ENCODE peak calls at places on chromosomes 12 and 14, in ten cellular contexts. One of them, this sample, is unnamed.

GRCh38 chr12:57518920-57519757 is 1.2 kb downstream of the DDIT3 start:
- DNase-seq in sigmoid colon: peak
- DNase-seq in RPMI7951: peak
- DNase-seq in NCI-H345: no peak
- DNase-seq in Right ventricle myocardium superior: peak
- DNase-seq in activated CD8-positive, alpha-beta memory T cell treated with anti-CD3 and anti-CD28 coated beads, Interleukin-2, amount 50 U/mL, for 48 hours: peak
- DNase-seq in Right ventricle myocardium inferior: no peak
- DNase-seq in stimulated activated CD4-positive, alpha-beta T cell treated with anti-CD3 and anti-CD28 coated beads, Interleukin-4, amount 100 ng/mL, for 48 hours: no peak
- DNase-seq in fibroblast of mammary gland: peak
- DNase-seq in CD4-positive, alpha-beta T cell: no peak
- DNase-seq in this sample: no peak

GRCh38 chr12:85661461-85662208 is 174.6 kb downstream of the RASSF9 start:
- DNase-seq in Right ventricle myocardium superior: no peak
- DNase-seq in CD4-positive, alpha-beta T cell: no peak
- DNase-seq in stimulated activated CD4-positive, alpha-beta T cell treated with anti-CD3 and anti-CD28 coated beads, Interleukin-4, amount 100 ng/mL, for 48 hours: no peak
- DNase-seq in fibroblast of mammary gland: no peak
- DNase-seq in RPMI7951: no peak
- DNase-seq in activated CD8-positive, alpha-beta memory T cell treated with anti-CD3 and anti-CD28 coated beads, Interleukin-2, amount 50 U/mL, for 48 hours: no peak
- DNase-seq in sigmoid colon: no peak
- DNase-seq in Right ventricle myocardium inferior: no peak
- DNase-seq in NCI-H345: no peak
- DNase-seq in this sample: no peak

GRCh38 chr14:80726211-80726610 is 215.3 kb downstream of the CEP128 start:
- DNase-seq in CD4-positive, alpha-beta T cell: no peak
- DNase-seq in NCI-H345: no peak
- DNase-seq in Right ventricle myocardium superior: no peak
- DNase-seq in sigmoid colon: no peak
- DNase-seq in Right ventricle myocardium inferior: no peak
- DNase-seq in fibroblast of mammary gland: no peak
- DNase-seq in stimulated activated CD4-positive, alpha-beta T cell treated with anti-CD3 and anti-CD28 coated beads, Interleukin-4, amount 100 ng/mL, for 48 hours: no peak
- DNase-seq in activated CD8-positive, alpha-beta memory T cell treated with anti-CD3 and anti-CD28 coated beads, Interleukin-2, amount 50 U/mL, for 48 hours: no peak
- DNase-seq in RPMI7951: no peak
- DNase-seq in this sample: no peak

GRCh38 chr12:82682326-82682725 is 4.4 kb upstream of the TMTC2 start:
- DNase-seq in activated CD8-positive, alpha-beta memory T cell treated with anti-CD3 and anti-CD28 coated beads, Interleukin-2, amount 50 U/mL, for 48 hours: no peak
- DNase-seq in fibroblast of mammary gland: no peak
- DNase-seq in stimulated activated CD4-positive, alpha-beta T cell treated with anti-CD3 and anti-CD28 coated beads, Interleukin-4, amount 100 ng/mL, for 48 hours: no peak
- DNase-seq in NCI-H345: no peak
- DNase-seq in Right ventricle myocardium inferior: no peak
- DNase-seq in sigmoid colon: no peak
- DNase-seq in RPMI7951: no peak
- DNase-seq in Right ventricle myocardium superior: no peak
- DNase-seq in CD4-positive, alpha-beta T cell: no peak
- DNase-seq in this sample: no peak

GRCh38 chr14:51828017-51828797 is 32.2 kb upstream of the GNG2 start:
- DNase-seq in sigmoid colon: no peak
- DNase-seq in Right ventricle myocardium inferior: peak
- DNase-seq in NCI-H345: no peak
- DNase-seq in stimulated activated CD4-positive, alpha-beta T cell treated with anti-CD3 and anti-CD28 coated beads, Interleukin-4, amount 100 ng/mL, for 48 hours: peak
- DNase-seq in fibroblast of mammary gland: peak
- DNase-seq in RPMI7951: peak
- DNase-seq in Right ventricle myocardium superior: no peak
- DNase-seq in activated CD8-positive, alpha-beta memory T cell treated with anti-CD3 and anti-CD28 coated beads, Interleukin-2, amount 50 U/mL, for 48 hours: peak
- DNase-seq in CD4-positive, alpha-beta T cell: peak
- DNase-seq in this sample: peak

GRCh38 chr12:93050026-93050747 is 121.1 kb upstream of the EEA1 start:
- DNase-seq in fibroblast of mammary gland: peak
- DNase-seq in NCI-H345: no peak
- DNase-seq in Right ventricle myocardium superior: no peak
- DNase-seq in stimulated activated CD4-positive, alpha-beta T cell treated with anti-CD3 and anti-CD28 coated beads, Interleukin-4, amount 100 ng/mL, for 48 hours: no peak
- DNase-seq in CD4-positive, alpha-beta T cell: no peak
- DNase-seq in Right ventricle myocardium inferior: no peak
- DNase-seq in sigmoid colon: no peak
- DNase-seq in activated CD8-positive, alpha-beta memory T cell treated with anti-CD3 and anti-CD28 coated beads, Interleukin-2, amount 50 U/mL, for 48 hours: no peak
- DNase-seq in RPMI7951: peak
- DNase-seq in this sample: no peak

GRCh38 chr14:60349663-60350365 is 100.8 kb downstream of the PPM1A start:
- DNase-seq in activated CD8-positive, alpha-beta memory T cell treated with anti-CD3 and anti-CD28 coated beads, Interleukin-2, amount 50 U/mL, for 48 hours: no peak
- DNase-seq in Right ventricle myocardium superior: no peak
- DNase-seq in stimulated activated CD4-positive, alpha-beta T cell treated with anti-CD3 and anti-CD28 coated beads, Interleukin-4, amount 100 ng/mL, for 48 hours: peak
- DNase-seq in CD4-positive, alpha-beta T cell: no peak
- DNase-seq in NCI-H345: peak
- DNase-seq in Right ventricle myocardium inferior: no peak
- DNase-seq in RPMI7951: peak
- DNase-seq in sigmoid colon: no peak
- DNase-seq in fibroblast of mammary gland: peak
- DNase-seq in this sample: peak

GRCh38 chr14:75907722-75908330 is 74.0 kb downstream of the TGFB3 start:
- DNase-seq in activated CD8-positive, alpha-beta memory T cell treated with anti-CD3 and anti-CD28 coated beads, Interleukin-2, amount 50 U/mL, for 48 hours: no peak
- DNase-seq in CD4-positive, alpha-beta T cell: no peak
- DNase-seq in fibroblast of mammary gland: no peak
- DNase-seq in Right ventricle myocardium superior: no peak
- DNase-seq in RPMI7951: no peak
- DNase-seq in NCI-H345: no peak
- DNase-seq in Right ventricle myocardium inferior: no peak
- DNase-seq in stimulated activated CD4-positive, alpha-beta T cell treated with anti-CD3 and anti-CD28 coated beads, Interleukin-4, amount 100 ng/mL, for 48 hours: no peak
- DNase-seq in sigmoid colon: no peak
- DNase-seq in this sample: no peak

GRCh38 chr12:54222609-54223008 is 33.8 kb upstream of the SMUG1 start:
- DNase-seq in RPMI7951: peak
- DNase-seq in Right ventricle myocardium inferior: no peak
- DNase-seq in Right ventricle myocardium superior: no peak
- DNase-seq in sigmoid colon: no peak
- DNase-seq in fibroblast of mammary gland: peak
- DNase-seq in CD4-positive, alpha-beta T cell: no peak
- DNase-seq in activated CD8-positive, alpha-beta memory T cell treated with anti-CD3 and anti-CD28 coated beads, Interleukin-2, amount 50 U/mL, for 48 hours: no peak
- DNase-seq in NCI-H345: no peak
- DNase-seq in stimulated activated CD4-positive, alpha-beta T cell treated with anti-CD3 and anti-CD28 coated beads, Interleukin-4, amount 100 ng/mL, for 48 hours: no peak
- DNase-seq in this sample: no peak

GRCh38 chr14:100982764-100983163 is 79.2 kb upstream of the RTL1 start:
- DNase-seq in stimulated activated CD4-positive, alpha-beta T cell treated with anti-CD3 and anti-CD28 coated beads, Interleukin-4, amount 100 ng/mL, for 48 hours: no peak
- DNase-seq in CD4-positive, alpha-beta T cell: no peak
- DNase-seq in NCI-H345: no peak
- DNase-seq in RPMI7951: peak
- DNase-seq in fibroblast of mammary gland: peak
- DNase-seq in sigmoid colon: no peak
- DNase-seq in Right ventricle myocardium superior: no peak
- DNase-seq in Right ventricle myocardium inferior: no peak
- DNase-seq in activated CD8-positive, alpha-beta memory T cell treated with anti-CD3 and anti-CD28 coated beads, Interleukin-2, amount 50 U/mL, for 48 hours: no peak
- DNase-seq in this sample: no peak

GRCh38 chr14:101246894-101247853 is 314.1 kb upstream of the DIO3 start:
- DNase-seq in fibroblast of mammary gland: no peak
- DNase-seq in Right ventricle myocardium inferior: no peak
- DNase-seq in sigmoid colon: no peak
- DNase-seq in Right ventricle myocardium superior: no peak
- DNase-seq in activated CD8-positive, alpha-beta memory T cell treated with anti-CD3 and anti-CD28 coated beads, Interleukin-2, amount 50 U/mL, for 48 hours: no peak
- DNase-seq in CD4-positive, alpha-beta T cell: no peak
- DNase-seq in RPMI7951: no peak
- DNase-seq in NCI-H345: no peak
- DNase-seq in stimulated activated CD4-positive, alpha-beta T cell treated with anti-CD3 and anti-CD28 coated beads, Interleukin-4, amount 100 ng/mL, for 48 hours: no peak
- DNase-seq in this sample: no peak

GRCh38 chr12:105960319-105961076 is 178.3 kb downstream of the NUAK1 start:
- DNase-seq in fibroblast of mammary gland: no peak
- DNase-seq in NCI-H345: no peak
- DNase-seq in CD4-positive, alpha-beta T cell: no peak
- DNase-seq in Right ventricle myocardium superior: no peak
- DNase-seq in sigmoid colon: no peak
- DNase-seq in RPMI7951: no peak
- DNase-seq in Right ventricle myocardium inferior: no peak
- DNase-seq in stimulated activated CD4-positive, alpha-beta T cell treated with anti-CD3 and anti-CD28 coated beads, Interleukin-4, amount 100 ng/mL, for 48 hours: no peak
- DNase-seq in activated CD8-positive, alpha-beta memory T cell treated with anti-CD3 and anti-CD28 coated beads, Interleukin-2, amount 50 U/mL, for 48 hours: no peak
- DNase-seq in this sample: peak

GRCh38 chr12:89067436-89067835 is 284.9 kb downstream of the DUSP6 start:
- DNase-seq in sigmoid colon: no peak
- DNase-seq in CD4-positive, alpha-beta T cell: no peak
- DNase-seq in RPMI7951: peak
- DNase-seq in NCI-H345: no peak
- DNase-seq in stimulated activated CD4-positive, alpha-beta T cell treated with anti-CD3 and anti-CD28 coated beads, Interleukin-4, amount 100 ng/mL, for 48 hours: no peak
- DNase-seq in fibroblast of mammary gland: peak
- DNase-seq in Right ventricle myocardium superior: no peak
- DNase-seq in activated CD8-positive, alpha-beta memory T cell treated with anti-CD3 and anti-CD28 coated beads, Interleukin-2, amount 50 U/mL, for 48 hours: no peak
- DNase-seq in Right ventricle myocardium inferior: no peak
- DNase-seq in this sample: no peak

GRCh38 chr12:123478069-123478468 is 20.1 kb downstream of the SNRNP35 start:
- DNase-seq in sigmoid colon: no peak
- DNase-seq in fibroblast of mammary gland: no peak
- DNase-seq in CD4-positive, alpha-beta T cell: no peak
- DNase-seq in NCI-H345: no peak
- DNase-seq in activated CD8-positive, alpha-beta memory T cell treated with anti-CD3 and anti-CD28 coated beads, Interleukin-2, amount 50 U/mL, for 48 hours: no peak
- DNase-seq in RPMI7951: no peak
- DNase-seq in Right ventricle myocardium superior: no peak
- DNase-seq in Right ventricle myocardium inferior: no peak
- DNase-seq in stimulated activated CD4-positive, alpha-beta T cell treated with anti-CD3 and anti-CD28 coated beads, Interleukin-4, amount 100 ng/mL, for 48 hours: no peak
- DNase-seq in this sample: no peak

GRCh38 chr14:85528080-85528881 is 1.7 kb upstream of the FLRT2 start:
- DNase-seq in Right ventricle myocardium superior: no peak
- DNase-seq in NCI-H345: peak
- DNase-seq in Right ventricle myocardium inferior: no peak
- DNase-seq in RPMI7951: peak
- DNase-seq in activated CD8-positive, alpha-beta memory T cell treated with anti-CD3 and anti-CD28 coated beads, Interleukin-2, amount 50 U/mL, for 48 hours: no peak
- DNase-seq in CD4-positive, alpha-beta T cell: no peak
- DNase-seq in fibroblast of mammary gland: peak
- DNase-seq in sigmoid colon: peak
- DNase-seq in stimulated activated CD4-positive, alpha-beta T cell treated with anti-CD3 and anti-CD28 coated beads, Interleukin-4, amount 100 ng/mL, for 48 hours: no peak
- DNase-seq in this sample: no peak

GRCh38 chr14:74647061-74647833 is 35.2 kb upstream of the LTBP2 start:
- DNase-seq in NCI-H345: no peak
- DNase-seq in stimulated activated CD4-positive, alpha-beta T cell treated with anti-CD3 and anti-CD28 coated beads, Interleukin-4, amount 100 ng/mL, for 48 hours: no peak
- DNase-seq in Right ventricle myocardium inferior: no peak
- DNase-seq in CD4-positive, alpha-beta T cell: no peak
- DNase-seq in fibroblast of mammary gland: no peak
- DNase-seq in RPMI7951: peak
- DNase-seq in Right ventricle myocardium superior: no peak
- DNase-seq in activated CD8-positive, alpha-beta memory T cell treated with anti-CD3 and anti-CD28 coated beads, Interleukin-2, amount 50 U/mL, for 48 hours: no peak
- DNase-seq in sigmoid colon: peak
- DNase-seq in this sample: no peak

GRCh38 chr12:24838531-24838950 is 110.4 kb downstream of the BCAT1 start:
- DNase-seq in fibroblast of mammary gland: peak
- DNase-seq in stimulated activated CD4-positive, alpha-beta T cell treated with anti-CD3 and anti-CD28 coated beads, Interleukin-4, amount 100 ng/mL, for 48 hours: no peak
- DNase-seq in Right ventricle myocardium superior: no peak
- DNase-seq in CD4-positive, alpha-beta T cell: no peak
- DNase-seq in RPMI7951: peak
- DNase-seq in activated CD8-positive, alpha-beta memory T cell treated with anti-CD3 and anti-CD28 coated beads, Interleukin-2, amount 50 U/mL, for 48 hours: peak
- DNase-seq in sigmoid colon: peak
- DNase-seq in NCI-H345: no peak
- DNase-seq in Right ventricle myocardium inferior: no peak
- DNase-seq in this sample: no peak

GRCh38 chr14:42222924-42223471 is 616.3 kb downstream of the LRFN5 start:
- DNase-seq in CD4-positive, alpha-beta T cell: no peak
- DNase-seq in stimulated activated CD4-positive, alpha-beta T cell treated with anti-CD3 and anti-CD28 coated beads, Interleukin-4, amount 100 ng/mL, for 48 hours: no peak
- DNase-seq in RPMI7951: peak
- DNase-seq in sigmoid colon: no peak
- DNase-seq in Right ventricle myocardium inferior: no peak
- DNase-seq in activated CD8-positive, alpha-beta memory T cell treated with anti-CD3 and anti-CD28 coated beads, Interleukin-2, amount 50 U/mL, for 48 hours: no peak
- DNase-seq in NCI-H345: peak
- DNase-seq in Right ventricle myocardium superior: no peak
- DNase-seq in fibroblast of mammary gland: peak
- DNase-seq in this sample: peak

GRCh38 chr12:132608231-132609171 is 1.9 kb downstream of the LRCOL1 start:
- DNase-seq in NCI-H345: no peak
- DNase-seq in Right ventricle myocardium inferior: no peak
- DNase-seq in RPMI7951: no peak
- DNase-seq in stimulated activated CD4-positive, alpha-beta T cell treated with anti-CD3 and anti-CD28 coated beads, Interleukin-4, amount 100 ng/mL, for 48 hours: no peak
- DNase-seq in activated CD8-positive, alpha-beta memory T cell treated with anti-CD3 and anti-CD28 coated beads, Interleukin-2, amount 50 U/mL, for 48 hours: no peak
- DNase-seq in fibroblast of mammary gland: no peak
- DNase-seq in CD4-positive, alpha-beta T cell: no peak
- DNase-seq in Right ventricle myocardium superior: no peak
- DNase-seq in sigmoid colon: no peak
- DNase-seq in this sample: no peak

GRCh38 chr12:112353389-112353788 is 28.8 kb downstream of the HECTD4 start:
- DNase-seq in stimulated activated CD4-positive, alpha-beta T cell treated with anti-CD3 and anti-CD28 coated beads, Interleukin-4, amount 100 ng/mL, for 48 hours: peak
- DNase-seq in activated CD8-positive, alpha-beta memory T cell treated with anti-CD3 and anti-CD28 coated beads, Interleukin-2, amount 50 U/mL, for 48 hours: no peak
- DNase-seq in NCI-H345: no peak
- DNase-seq in sigmoid colon: no peak
- DNase-seq in RPMI7951: peak
- DNase-seq in fibroblast of mammary gland: peak
- DNase-seq in CD4-positive, alpha-beta T cell: no peak
- DNase-seq in Right ventricle myocardium inferior: no peak
- DNase-seq in Right ventricle myocardium superior: no peak
- DNase-seq in this sample: no peak

GRCh38 chr14:63543826-63544320 is 696 bp upstream of the PPP2R5E start:
- DNase-seq in sigmoid colon: no peak
- DNase-seq in Right ventricle myocardium superior: no peak
- DNase-seq in activated CD8-positive, alpha-beta memory T cell treated with anti-CD3 and anti-CD28 coated beads, Interleukin-2, amount 50 U/mL, for 48 hours: no peak
- DNase-seq in CD4-positive, alpha-beta T cell: no peak
- DNase-seq in stimulated activated CD4-positive, alpha-beta T cell treated with anti-CD3 and anti-CD28 coated beads, Interleukin-4, amount 100 ng/mL, for 48 hours: no peak
- DNase-seq in RPMI7951: peak
- DNase-seq in fibroblast of mammary gland: no peak
- DNase-seq in Right ventricle myocardium inferior: no peak
- DNase-seq in NCI-H345: no peak
- DNase-seq in this sample: no peak

GRCh38 chr14:26206640-26207039 is 391.2 kb downstream of the NOVA1 start:
- DNase-seq in NCI-H345: no peak
- DNase-seq in stimulated activated CD4-positive, alpha-beta T cell treated with anti-CD3 and anti-CD28 coated beads, Interleukin-4, amount 100 ng/mL, for 48 hours: no peak
- DNase-seq in Right ventricle myocardium inferior: no peak
- DNase-seq in Right ventricle myocardium superior: no peak
- DNase-seq in activated CD8-positive, alpha-beta memory T cell treated with anti-CD3 and anti-CD28 coated beads, Interleukin-2, amount 50 U/mL, for 48 hours: no peak
- DNase-seq in sigmoid colon: no peak
- DNase-seq in CD4-positive, alpha-beta T cell: no peak
- DNase-seq in fibroblast of mammary gland: no peak
- DNase-seq in RPMI7951: no peak
- DNase-seq in this sample: no peak

GRCh38 chr14:32028599-32028998 is 48.5 kb upstream of the ARHGAP5 start:
- DNase-seq in fibroblast of mammary gland: peak
- DNase-seq in activated CD8-positive, alpha-beta memory T cell treated with anti-CD3 and anti-CD28 coated beads, Interleukin-2, amount 50 U/mL, for 48 hours: no peak
- DNase-seq in stimulated activated CD4-positive, alpha-beta T cell treated with anti-CD3 and anti-CD28 coated beads, Interleukin-4, amount 100 ng/mL, for 48 hours: no peak
- DNase-seq in sigmoid colon: no peak
- DNase-seq in NCI-H345: no peak
- DNase-seq in Right ventricle myocardium inferior: no peak
- DNase-seq in RPMI7951: peak
- DNase-seq in CD4-positive, alpha-beta T cell: no peak
- DNase-seq in Right ventricle myocardium superior: no peak
- DNase-seq in this sample: no peak

This sample was measured in DMS153.